ENCODE peak calls at places on chromosomes 5 and 9, in seven cellular contexts. F is HCT116, U is GM12865, B is cardiac fibroblast, W is dorsolateral prefrontal cortex, N is NB4, J is HL-60. K is an unnamed sample.

GRCh38 chr9:14400658-14400995 is 86.7 kb upstream of the NFIB start:
- DNase-seq in B (peak), W (peak), J (no peak), N (peak), F (peak), U (no peak), K (peak)

GRCh38 chr9:136619742-136620440 is 42.8 kb upstream of the EGFL7 start:
- DNase-seq in F (no peak), J (peak), W (no peak), B (peak), N (peak), U (peak), K (no peak)

GRCh38 chr9:134846699-134847098 is 33.9 kb upstream of the FCN2 start:
- DNase-seq in J (no peak), F (no peak), U (no peak), W (no peak), B (no peak), N (no peak), K (no peak)

GRCh38 chr5:131773805-131774204 is 23.0 kb downstream of the FNIP1 start:
- DNase-seq in W (peak), U (no peak), J (no peak), F (no peak), N (no peak), B (no peak), K (no peak)

GRCh38 chr5:147906326-147907095 is at the start of gene C5orf46:
- DNase-seq in W (no peak), J (no peak), U (no peak), F (no peak), N (no peak), B (peak), K (peak)

GRCh38 chr9:127832248-127832647 is 22.2 kb downstream of the ENG start:
- DNase-seq in W (no peak), N (no peak), J (no peak), U (no peak), F (no peak), B (no peak), K (no peak)

GRCh38 chr9:3509926-3510325 is 15.9 kb downstream of the RFX3 start:
- DNase-seq in W (no peak), N (no peak), B (no peak), F (no peak), J (no peak), U (no peak), K (no peak)

GRCh38 chr5:87243161-87243877 is 24.4 kb upstream of the RASA1 start:
- DNase-seq in U (peak), W (no peak), B (peak), J (peak), F (no peak), N (peak), K (peak)

GRCh38 chr5:163760498-163760897 is 255.1 kb downstream of the MAT2B start:
- DNase-seq in J (no peak), U (no peak), B (peak), W (no peak), N (peak), F (no peak), K (peak)

GRCh38 chr5:110726249-110727024 is at the start of gene TMEM232:
- DNase-seq in J (peak), W (peak), U (no peak), B (peak), N (no peak), F (no peak), K (peak)

GRCh38 chr9:127305450-127306226 is 41.1 kb downstream of the GARNL3 start:
- DNase-seq in J (no peak), U (peak), W (no peak), B (no peak), F (peak), N (peak), K (no peak)

GRCh38 chr9:126702501-126703329 is 89.0 kb downstream of the LMX1B start:
- DNase-seq in N (peak), B (no peak), F (no peak), W (no peak), J (no peak), U (no peak), K (no peak)

GRCh38 chr5:75681125-75681830 is 36.0 kb downstream of the POC5 start:
- DNase-seq in F (peak), B (peak), W (no peak), N (peak), U (peak), J (no peak), K (peak)

GRCh38 chr9:122456123-122456522 is 21.6 kb downstream of the OR1J1 start:
- DNase-seq in B (no peak), U (no peak), F (no peak), W (no peak), J (no peak), N (no peak), K (no peak)

GRCh38 chr5:179326176-179326997 is 18.9 kb downstream of the ADAMTS2 start:
- DNase-seq in W (peak), B (peak), N (no peak), U (no peak), F (no peak), J (no peak), K (peak)

GRCh38 chr5:45639038-45639437 is 57.1 kb downstream of the HCN1 start:
- DNase-seq in F (peak), W (no peak), B (no peak), N (peak), U (no peak), J (no peak), K (peak)

GRCh38 chr9:137435381-137435891 is 5.7 kb downstream of the ENTPD8 start:
- DNase-seq in J (no peak), N (no peak), U (no peak), B (no peak), W (no peak), F (no peak), K (no peak)

GRCh38 chr9:32406046-32406445 is 21.6 kb downstream of the ACO1 start:
- DNase-seq in N (no peak), B (no peak), U (no peak), J (no peak), W (no peak), F (no peak), K (no peak)

GRCh38 chr5:168679515-168679920 is 100.3 kb upstream of the PANK3 start:
- DNase-seq in U (peak), N (peak), W (no peak), J (peak), F (peak), B (peak), K (peak)

GRCh38 chr9:134867917-134868750 is 12.5 kb upstream of the FCN2 start:
- DNase-seq in N (no peak), F (no peak), W (no peak), B (no peak), U (no peak), J (no peak), K (no peak)

GRCh38 chr9:124358617-124359016 is 56.6 kb downstream of the PSMB7 start:
- DNase-seq in F (no peak), B (no peak), J (peak), U (no peak), W (no peak), N (no peak), K (no peak)

GRCh38 chr5:29054694-29055093 is 2016.3 kb upstream of the CDH9 start:
- DNase-seq in U (no peak), N (no peak), J (no peak), B (no peak), F (no peak), W (no peak), K (no peak)

GRCh38 chr9:94912700-94913249 is 186.3 kb downstream of the AOPEP start:
- DNase-seq in N (no peak), B (peak), J (no peak), F (peak), W (no peak), U (no peak), K (peak)

GRCh38 chr9:19117039-19117716 is 10.1 kb downstream of the PLIN2 start:
- DNase-seq in B (no peak), F (no peak), J (no peak), U (no peak), W (no peak), N (no peak), K (peak)

GRCh38 chr5:177454397-177455035 is 7.9 kb downstream of the PRR7 start:
- DNase-seq in N (peak), W (peak), B (peak), F (peak), J (peak), U (peak), K (peak)

GRCh38 chr5:68387107-68387506 is 171.6 kb downstream of the PIK3R1 start:
- DNase-seq in F (no peak), J (no peak), W (no peak), N (no peak), B (no peak), U (no peak), K (no peak)

GRCh38 chr5:179700401-179700918 is 1.7 kb downstream of the CANX start:
- DNase-seq in F (no peak), W (no peak), N (peak), U (peak), B (peak), J (peak), K (peak)

GRCh38 chr5:159971931-159972461 is 36.9 kb upstream of the TTC1 start:
- DNase-seq in U (no peak), N (no peak), W (no peak), J (no peak), B (peak), F (no peak), K (no peak)

GRCh38 chr9:93052791-93053540 is 5.5 kb upstream of the SUSD3 start:
- DNase-seq in F (no peak), N (no peak), B (no peak), W (no peak), U (no peak), J (no peak), K (no peak)

GRCh38 chr5:175517824-175518450 is 39.6 kb downstream of the SFXN1 start:
- DNase-seq in N (no peak), W (no peak), J (no peak), U (no peak), B (peak), F (peak), K (peak)

GRCh38 chr9:78783743-78784142 is 486.8 kb downstream of the PSAT1 start:
- DNase-seq in F (no peak), B (no peak), N (peak), J (no peak), U (no peak), W (no peak), K (no peak)

GRCh38 chr9:78782234-78782633 is 485.3 kb downstream of the PSAT1 start:
- DNase-seq in B (no peak), W (no peak), J (no peak), F (no peak), N (no peak), U (no peak), K (no peak)

GRCh38 chr9:78778843-78779486 is 482.0 kb downstream of the PSAT1 start:
- DNase-seq in U (no peak), W (no peak), N (no peak), J (no peak), F (no peak), B (no peak), K (no peak)

GRCh38 chr9:78782858-78783257 is 485.9 kb downstream of the PSAT1 start:
- DNase-seq in U (no peak), F (no peak), J (no peak), W (no peak), N (no peak), B (no peak), K (no peak)

GRCh38 chr9:78781681-78782080 is 484.8 kb downstream of the PSAT1 start:
- DNase-seq in B (no peak), N (no peak), W (no peak), F (no peak), J (no peak), U (no peak), K (no peak)
- TF ChIP-seq CTCF in B (no peak), N (no peak), W (no peak), F (no peak), J (no peak), U (no peak), K (no peak)

GRCh38 chr9:107548298-107549142 is 59.0 kb upstream of the KLF4 start:
- DNase-seq in J (peak), F (peak), U (peak), B (peak), W (no peak), N (peak), K (peak)
- H3K4me3 ChIP-seq in J (no peak), F (peak), U (no peak), B (no peak), W (no peak), N (no peak), K (no peak)

DNA sequence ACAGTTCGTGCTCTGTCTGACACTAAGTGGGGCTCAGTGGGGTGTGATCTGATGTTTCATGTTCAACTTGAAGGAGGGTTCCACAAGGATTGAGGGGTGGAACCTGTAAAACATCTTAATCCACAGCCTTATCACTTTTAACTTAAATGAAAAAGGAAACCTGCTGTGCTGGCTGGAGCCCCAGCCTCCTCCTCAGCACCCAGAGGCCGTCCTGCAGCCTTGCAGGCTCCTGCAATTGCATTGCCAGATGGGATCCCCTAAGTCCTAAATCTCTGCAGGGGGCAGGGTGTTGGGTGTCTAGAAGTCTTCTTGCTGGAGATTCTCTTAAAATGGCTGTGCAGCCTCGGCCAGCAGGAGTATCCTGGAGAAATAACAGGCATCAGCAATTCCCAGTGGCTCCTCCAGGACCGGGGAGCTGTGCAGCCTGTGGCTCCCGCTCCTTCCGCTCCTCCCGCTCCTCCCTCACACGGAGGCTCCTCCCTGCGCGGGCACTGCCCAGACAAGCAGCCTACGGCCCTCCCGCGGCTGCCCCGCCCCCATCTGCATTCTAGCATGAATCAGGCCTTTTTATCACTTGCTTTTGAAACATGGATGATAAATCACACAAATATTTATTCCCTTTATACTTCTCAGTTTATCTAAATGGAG is 131.0 kb downstream of the ADAMTS16 start:
- DNase-seq in J (no peak), B (peak), N (no peak), W (peak), U (no peak), F (peak), K (peak)
- TF ChIP-seq CTCF in J (no peak), B (no peak), N (no peak), W (no peak), U (no peak), F (no peak), K (peak)

DNA sequence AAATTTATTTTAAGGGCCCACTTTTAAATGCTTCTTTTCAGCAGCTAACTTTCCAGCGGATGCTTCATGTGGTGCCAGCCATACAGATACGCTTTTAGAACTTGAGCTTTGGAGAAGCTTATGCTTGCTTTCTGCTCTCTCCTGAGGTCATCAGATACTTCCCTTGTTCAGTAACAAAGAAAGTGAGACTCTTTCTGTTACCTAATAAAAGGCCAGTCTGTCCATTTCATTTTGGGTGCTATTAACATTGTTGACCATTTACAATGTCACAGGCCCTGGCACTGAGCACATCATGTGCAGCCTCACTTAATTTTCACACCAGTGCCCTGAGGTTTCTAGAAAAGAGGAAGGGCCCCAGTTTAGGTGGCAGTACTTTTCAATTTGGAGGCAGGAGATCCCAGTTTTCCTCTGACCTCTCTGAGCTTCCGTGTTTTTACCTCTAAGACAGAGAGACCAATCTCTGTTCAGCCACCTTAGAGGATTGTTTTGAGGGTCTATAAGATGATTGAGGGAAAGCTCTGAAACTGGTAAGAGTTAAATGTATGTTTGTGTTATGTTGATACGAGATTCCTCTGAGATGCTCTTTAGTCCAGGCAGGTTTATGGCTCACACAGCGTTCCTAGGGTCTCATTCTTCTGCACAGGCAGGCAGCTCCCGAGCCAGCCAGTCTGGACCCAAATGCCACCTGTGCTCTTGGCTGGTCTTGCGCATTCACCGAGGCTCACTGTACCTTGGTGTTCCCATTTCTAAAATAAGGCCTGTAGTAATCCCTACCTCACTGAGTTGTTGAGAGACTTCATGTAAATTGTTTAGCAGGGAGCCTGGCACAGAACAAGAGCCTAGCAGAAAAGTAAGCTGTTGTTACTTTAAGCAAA is 4.4 kb downstream of the ABL1 start:
- DNase-seq in N (no peak), J (peak), W (no peak), B (no peak), F (no peak), U (no peak), K (no peak)
- H3K4me3 ChIP-seq in N (no peak), J (no peak), W (peak), B (no peak), F (no peak), U (no peak), K (no peak)

GRCh38 chr5:6543346-6543730 is 89.5 kb downstream of the NSUN2 start:
- DNase-seq in F (no peak), N (no peak), U (no peak), W (no peak), B (no peak), J (no peak), K (no peak)
- TF ChIP-seq CTCF in F (no peak), N (no peak), U (no peak), W (no peak), B (no peak), J (no peak), K (no peak)

GRCh38 chr5:137145726-137146125 is 353.4 kb downstream of the SPOCK1 start:
- DNase-seq in U (no peak), F (no peak), W (no peak), N (no peak), J (no peak), B (no peak), K (peak)

GRCh38 chr5:137144656-137145055 is 354.5 kb downstream of the SPOCK1 start:
- DNase-seq in N (no peak), U (no peak), B (no peak), F (no peak), J (no peak), W (no peak), K (no peak)

GRCh38 chr5:137142371-137143243 is 356.5 kb downstream of the SPOCK1 start:
- DNase-seq in B (peak), F (no peak), N (no peak), W (no peak), U (no peak), J (no peak), K (peak)

GRCh38 chr5:137141779-137142178 is 357.3 kb downstream of the SPOCK1 start:
- DNase-seq in J (no peak), U (no peak), N (peak), W (no peak), B (peak), F (no peak), K (peak)

GRCh38 chr5:137143244-137143605 is 355.9 kb downstream of the SPOCK1 start:
- DNase-seq in U (no peak), W (no peak), B (no peak), N (no peak), F (no peak), J (no peak), K (no peak)
- H3K4me3 ChIP-seq in U (no peak), W (no peak), B (no peak), N (no peak), F (no peak), J (no peak), K (no peak)

GRCh38 chr9:15936316-15936869 is 383.6 kb downstream of the CCDC171 start:
- DNase-seq in F (no peak), J (no peak), B (peak), U (no peak), N (no peak), W (no peak), K (peak)

GRCh38 chr9:15935661-15936315 is 382.9 kb downstream of the CCDC171 start:
- DNase-seq in J (no peak), B (peak), N (no peak), U (no peak), W (no peak), F (no peak), K (peak)
- TF ChIP-seq CTCF in J (no peak), B (no peak), N (no peak), U (no peak), W (no peak), F (no peak), K (no peak)

GRCh38 chr5:926416-927171 is 33.9 kb downstream of the TRIP13 start:
- DNase-seq in U (no peak), J (no peak), N (peak), B (peak), W (no peak), F (no peak), K (no peak)
- H3K4me3 ChIP-seq in U (no peak), J (no peak), N (peak), B (peak), W (peak), F (no peak), K (peak)

GRCh38 chr5:141192110-141192725 is at the start of gene PCDHB10:
- DNase-seq in F (peak), W (no peak), J (peak), N (peak), U (peak), B (peak), K (peak)
- TF ChIP-seq CTCF in F (peak), W (peak), J (no peak), N (peak), U (peak), B (peak), K (peak)